ENCODE peak calls at places on chromosomes 16 and 17, in seven cellular contexts. X is type B pancreatic cell; T is IMR-90; W is D341Med; B is hypothalamus; G is GM23338; S is activated naive CD4-positive, alpha-beta T cell treated with anti-CD3 and anti-CD28 coated beads, Interleukin-2, amount 10 ng/mL, durations not matched to agents 7 days and 5 days. Z is an unnamed sample.

GRCh38 chr16:67390816-67391423 is 2.4 kb downstream of the TPPP3 start:
- DNase-seq in X (no peak), T (no peak), W (no peak), B (no peak), G (no peak), S (no peak), Z (no peak)

GRCh38 chr17:81083125-81083765 is 48.3 kb downstream of the BAIAP2 start:
- DNase-seq in X (no peak), T (no peak), W (no peak), B (no peak), G (no peak), S (no peak), Z (no peak)

GRCh38 chr16:86960266-86960665 is 356.9 kb downstream of the C16orf95 start:
- DNase-seq in X (no peak), T (no peak), W (no peak), B (no peak), G (no peak), S (no peak), Z (peak)

GRCh38 chr17:31740611-31741082 is 118.4 kb downstream of the COPRS start:
- DNase-seq in X (no peak), T (peak), W (no peak), B (no peak), G (no peak), S (no peak), Z (no peak)

GRCh38 chr17:29237476-29238132 is 9.1 kb upstream of the CRYBA1 start:
- DNase-seq in X (no peak), T (peak), W (no peak), B (no peak), G (no peak), S (no peak), Z (no peak)

GRCh38 chr16:72256398-72257048 is 84.6 kb upstream of the PMFBP1 start:
- DNase-seq in X (no peak), T (peak), W (no peak), B (no peak), G (no peak), S (no peak), Z (no peak)

GRCh38 chr16:168424-168823 is 2.6 kb downstream of the HBM start:
- DNase-seq in X (no peak), T (no peak), W (peak), B (no peak), G (no peak), S (no peak), Z (no peak)

GRCh38 chr17:44952946-44953475 is 5.4 kb upstream of the KIF18B start:
- DNase-seq in X (no peak), T (no peak), W (peak), B (no peak), G (peak), S (no peak), Z (peak)

GRCh38 chr16:17474037-17474436 is 3.3 kb upstream of the XYLT1 start:
- DNase-seq in X (no peak), T (no peak), W (peak), B (no peak), G (no peak), S (peak), Z (no peak)

GRCh38 chr16:53052519-53053501 is at the start of gene CHD9NB:
- DNase-seq in X (no peak), T (peak), W (no peak), B (no peak), G (no peak), S (no peak), Z (no peak)

GRCh38 chr17:690346-690745 is 24.3 kb downstream of the VPS53 start:
- DNase-seq in X (no peak), T (no peak), W (no peak), B (no peak), G (no peak), S (no peak), Z (no peak)

GRCh38 chr17:29292992-29293889 is 707 bp downstream of the NUFIP2 start:
- DNase-seq in X (peak), T (peak), W (peak), B (peak), G (peak), S (peak), Z (peak)

GRCh38 chr16:15765880-15766279 is 90.9 kb downstream of the MYH11 start:
- DNase-seq in X (no peak), T (peak), W (peak), B (no peak), G (peak), S (peak), Z (peak)

GRCh38 chr17:60744355-60744958 is 66.8 kb downstream of the BCAS3 start:
- DNase-seq in X (no peak), T (peak), W (no peak), B (no peak), G (no peak), S (no peak), Z (no peak)

GRCh38 chr17:36911007-36911406 is 26.3 kb upstream of the LHX1 start:
- DNase-seq in X (no peak), T (no peak), W (no peak), B (no peak), G (no peak), S (no peak), Z (no peak)